ENCODE peak calls at places on chromosomes 4 and X, in four cellular contexts. One of them, this sample, is unnamed.
A peak's percentile ranks its signal among the peaks of the same experiment; 100 is the strongest.

GRCh38 chr4:126583509-126583908 is 1049.2 kb upstream of the INTU start:
- DNase-seq in HepG2: peak; percentile 10
- DNase-seq in H1: no peak
- DNase-seq in K562: no peak
- DNase-seq in this sample: peak; percentile 6

GRCh38 chrX:72121381-72121780 is 10.3 kb downstream of the RTL5 start:
- DNase-seq in HepG2: no peak
- DNase-seq in H1: no peak
- DNase-seq in K562: no peak
- DNase-seq in this sample: peak; percentile 68

GRCh38 chr4:113675731-113676707 is 85.5 kb downstream of the CAMK2D start:
- DNase-seq in K562: no peak
- DNase-seq in HepG2: peak; percentile 21
- DNase-seq in H1: no peak
- DNase-seq in this sample: no peak

GRCh38 chr4:52861879-52862604 is at the start of gene RASL11B:
- DNase-seq in H1: no peak
- DNase-seq in K562: peak; percentile 96
- DNase-seq in HepG2: peak; percentile 20
- DNase-seq in this sample: peak; percentile 78

GRCh38 chr4:21830272-21830671 is 118.3 kb downstream of the KCNIP4 start:
- DNase-seq in H1: no peak
- DNase-seq in HepG2: no peak
- DNase-seq in K562: no peak
- DNase-seq in this sample: peak; percentile 50

GRCh38 chr4:158253350-158253980 is 43.2 kb downstream of the TMEM144 start:
- DNase-seq in H1: no peak
- DNase-seq in K562: no peak
- DNase-seq in HepG2: peak; percentile 53
- DNase-seq in this sample: peak; percentile 71

GRCh38 chr4:38759077-38759789 is 23.6 kb downstream of the TLR10 start:
- DNase-seq in H1: peak; percentile 15
- DNase-seq in HepG2: peak; percentile 39
- DNase-seq in K562: peak; percentile 62
- DNase-seq in this sample: peak; percentile 64

GRCh38 chr4:90995996-90996395 is 868.8 kb downstream of the CCSER1 start:
- DNase-seq in HepG2: no peak
- DNase-seq in K562: no peak
- DNase-seq in H1: no peak
- DNase-seq in this sample: no peak

GRCh38 chr4:19947349-19947748 is 304.4 kb upstream of the SLIT2 start:
- DNase-seq in HepG2: no peak
- DNase-seq in H1: no peak
- DNase-seq in K562: no peak
- DNase-seq in this sample: no peak

GRCh38 chrX:96684339-96685204 is at the start of gene DIAPH2:
- DNase-seq in HepG2: peak; percentile 78
- DNase-seq in K562: no peak
- DNase-seq in H1: peak; percentile 38
- DNase-seq in this sample: peak; percentile 76

GRCh38 chrX:104854790-104855340 is 288.9 kb downstream of the IL1RAPL2 start:
- DNase-seq in H1: no peak
- DNase-seq in K562: no peak
- DNase-seq in HepG2: no peak
- DNase-seq in this sample: no peak

GRCh38 chr4:139853309-139853708 is 187.7 kb downstream of the MGST2 start:
- DNase-seq in HepG2: no peak
- DNase-seq in K562: no peak
- DNase-seq in H1: no peak
- DNase-seq in this sample: no peak

GRCh38 chrX:74023203-74023602 is 280.8 kb upstream of the ZCCHC13 start:
- DNase-seq in K562: no peak
- DNase-seq in HepG2: no peak
- DNase-seq in H1: no peak
- DNase-seq in this sample: no peak

GRCh38 chrX:145821291-145821897 is 3.8 kb downstream of the SLITRK2 start:
- DNase-seq in K562: no peak
- DNase-seq in H1: no peak
- DNase-seq in HepG2: no peak
- DNase-seq in this sample: no peak

DNA sequence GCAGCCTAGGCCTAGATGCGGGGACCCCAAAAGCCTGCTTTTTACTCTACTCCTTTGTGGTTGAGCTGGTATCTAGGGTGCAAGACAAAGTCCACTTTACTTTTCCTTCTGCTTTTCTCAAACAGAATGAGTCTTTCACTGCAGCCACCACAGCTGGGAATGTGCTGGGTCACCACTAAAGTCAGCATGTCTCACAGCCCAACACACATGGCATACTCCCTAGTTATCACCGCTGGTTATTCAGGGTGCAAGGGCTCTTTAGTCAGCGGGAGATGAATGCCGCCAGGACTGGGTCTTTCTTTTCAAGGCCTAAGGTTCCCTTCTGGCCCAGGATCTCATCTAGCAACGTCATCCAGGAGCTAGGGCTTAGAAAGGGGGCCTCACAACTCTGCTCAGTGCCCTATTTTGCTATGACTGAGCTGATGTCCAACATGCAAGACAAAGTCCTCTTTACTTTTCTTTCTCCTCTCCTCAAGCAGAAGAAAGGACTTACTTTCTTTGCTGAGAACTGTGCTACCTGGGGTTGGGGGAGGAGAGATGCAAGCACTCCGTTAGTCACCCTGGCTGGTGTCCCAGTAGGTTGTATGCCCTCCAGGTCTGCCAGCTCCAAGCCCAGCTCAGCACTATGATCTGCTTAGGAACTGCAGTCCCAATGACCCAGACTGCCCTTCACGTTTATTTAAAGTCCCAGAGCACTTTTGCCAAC is 22.9 kb upstream of the STPG2 start:
- DNase-seq in K562: no peak
- DNase-seq in HepG2: no peak
- DNase-seq in H1: no peak
- DNase-seq in this sample: no peak
- TF ChIP-seq MAX in K562: no peak
- TF ChIP-seq MAX in HepG2: no peak
- TF ChIP-seq MAX in H1: no peak
- TF ChIP-seq MAX in this sample: no peak

DNA sequence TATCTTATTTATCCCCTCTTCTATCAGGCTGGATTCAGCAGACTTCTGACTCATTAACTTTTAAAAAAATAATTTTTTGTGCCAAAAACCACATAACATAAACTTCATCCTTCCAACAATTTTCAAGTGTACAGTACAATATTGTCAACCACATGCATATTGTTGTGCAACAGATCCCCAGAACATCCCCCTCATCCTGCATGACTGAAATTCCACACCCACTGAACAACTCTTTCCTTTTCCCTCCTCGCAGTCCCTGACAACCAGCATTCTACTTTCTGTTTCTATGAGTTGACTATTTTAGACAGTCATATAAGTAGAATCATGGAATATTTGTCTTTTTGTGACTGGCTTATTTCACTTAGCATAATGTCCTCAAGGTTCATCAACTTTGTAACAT is 2.2 kb upstream of the MID2 start:
- DNase-seq in H1: no peak
- DNase-seq in K562: no peak
- DNase-seq in HepG2: no peak
- DNase-seq in this sample: peak; percentile 69
- H2AFZ ChIP-seq in H1: no peak overlapping the region
- H2AFZ ChIP-seq in K562: no peak overlapping the region
- H2AFZ ChIP-seq in HepG2: no peak overlapping the region
- H2AFZ ChIP-seq in this sample: no peak overlapping the region

GRCh38 chrX:51334276-51334675 is 1.7 kb downstream of the NUDT10 start:
- DNase-seq in H1: no peak
- DNase-seq in HepG2: no peak
- DNase-seq in K562: no peak
- DNase-seq in this sample: no peak

GRCh38 chrX:51332188-51332942 is at the start of gene NUDT10:
- DNase-seq in H1: peak; percentile 29
- DNase-seq in K562: no peak
- DNase-seq in HepG2: no peak
- DNase-seq in this sample: peak; percentile 16

DNA sequence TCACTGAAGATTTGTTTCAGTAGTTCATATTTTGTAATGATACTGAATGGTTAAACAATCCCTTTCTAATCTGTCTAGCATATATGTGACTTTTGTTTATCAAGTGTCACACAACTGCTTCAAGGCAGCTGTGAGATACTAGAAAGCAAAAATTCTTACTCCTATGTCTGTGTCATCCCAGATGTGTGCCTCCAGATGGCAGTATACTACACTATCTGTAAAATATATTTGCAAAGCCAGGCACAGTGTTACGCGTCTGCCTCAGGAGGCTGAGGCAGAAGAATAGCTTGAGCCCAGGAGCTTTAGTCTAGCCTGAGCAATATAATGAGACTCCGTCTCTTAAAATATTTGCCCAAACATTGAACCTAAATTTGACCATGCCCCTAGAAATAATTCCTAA is 4.0 kb downstream of the NUDT10 start:
- DNase-seq in H1: no peak
- DNase-seq in K562: peak; percentile 27
- DNase-seq in HepG2: peak; percentile 13
- DNase-seq in this sample: peak; percentile 18
- TF ChIP-seq JUN in H1: no peak
- TF ChIP-seq JUN in K562: no peak
- TF ChIP-seq JUN in HepG2: no peak
- TF ChIP-seq JUN in this sample: no peak

DNA sequence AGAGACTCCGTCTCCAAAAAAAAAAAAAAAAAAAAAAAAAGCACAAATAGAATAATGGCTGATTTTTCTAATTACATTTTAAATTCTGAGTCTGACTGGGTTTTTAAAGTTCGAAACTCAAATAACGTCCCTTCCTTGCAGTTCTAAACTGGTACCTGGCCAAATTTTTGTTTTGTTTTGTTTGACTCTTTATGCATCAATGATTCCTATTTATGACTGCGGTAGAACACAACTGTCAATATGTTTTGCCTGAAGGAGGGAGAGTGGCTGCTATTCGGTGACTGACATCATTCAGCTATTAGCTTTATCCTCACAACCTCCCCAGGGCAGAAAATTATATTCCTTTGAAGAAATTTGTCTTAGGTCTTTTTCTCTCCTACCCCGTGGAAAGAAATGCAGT is 62.1 kb downstream of the TMEM150C start:
- DNase-seq in HepG2: no peak
- DNase-seq in K562: no peak
- DNase-seq in H1: no peak
- DNase-seq in this sample: no peak
- TF ChIP-seq MAX in HepG2: no peak
- TF ChIP-seq MAX in K562: no peak
- TF ChIP-seq MAX in H1: no peak
- TF ChIP-seq MAX in this sample: no peak

GRCh38 chr4:128676095-128676494 is 133.4 kb upstream of the JADE1 start:
- DNase-seq in H1: no peak
- DNase-seq in K562: no peak
- DNase-seq in HepG2: no peak
- DNase-seq in this sample: no peak

GRCh38 chr4:128668566-128668965 is 140.9 kb upstream of the JADE1 start:
- DNase-seq in H1: no peak
- DNase-seq in K562: no peak
- DNase-seq in HepG2: no peak
- DNase-seq in this sample: no peak

GRCh38 chr4:128675083-128675482 is 134.4 kb upstream of the JADE1 start:
- DNase-seq in K562: no peak
- DNase-seq in HepG2: no peak
- DNase-seq in H1: no peak
- DNase-seq in this sample: no peak

GRCh38 chr4:128665514-128665913 is 144.0 kb upstream of the JADE1 start:
- DNase-seq in K562: no peak
- DNase-seq in H1: no peak
- DNase-seq in HepG2: no peak
- DNase-seq in this sample: no peak

DNA sequence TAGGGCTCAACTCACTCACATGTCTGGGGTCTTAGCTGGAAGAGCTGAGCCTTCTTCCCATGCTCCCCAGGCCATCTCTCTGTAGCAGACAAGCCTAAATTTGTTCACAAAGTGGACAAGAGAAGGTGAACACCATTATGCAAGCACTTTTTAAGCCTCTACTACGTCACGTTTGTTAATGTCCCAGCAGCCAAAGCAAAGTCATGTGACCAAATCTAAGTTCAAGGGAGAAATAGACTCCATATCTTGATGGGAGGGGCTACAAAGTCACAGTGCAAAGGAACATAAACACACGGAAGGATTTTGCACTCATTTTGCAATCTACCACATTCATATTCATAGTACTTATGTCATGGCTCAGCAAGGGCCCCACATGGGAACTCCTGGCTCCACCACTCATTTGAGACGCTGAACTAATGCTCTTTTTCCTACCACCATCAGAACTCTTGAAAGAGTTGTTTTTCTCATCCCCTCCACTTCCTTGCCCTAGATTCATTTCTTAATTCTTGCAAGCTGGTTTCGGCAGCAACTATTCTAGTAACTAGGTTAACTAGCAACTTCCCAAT is 139.0 kb upstream of the JADE1 start:
- DNase-seq in K562: no peak
- DNase-seq in H1: no peak
- DNase-seq in HepG2: no peak
- DNase-seq in this sample: no peak
- H2AFZ ChIP-seq in K562: peak overlapping the region; percentile 72
- H2AFZ ChIP-seq in H1: no peak overlapping the region
- H2AFZ ChIP-seq in HepG2: no peak overlapping the region
- H2AFZ ChIP-seq in this sample: no peak overlapping the region

DNA sequence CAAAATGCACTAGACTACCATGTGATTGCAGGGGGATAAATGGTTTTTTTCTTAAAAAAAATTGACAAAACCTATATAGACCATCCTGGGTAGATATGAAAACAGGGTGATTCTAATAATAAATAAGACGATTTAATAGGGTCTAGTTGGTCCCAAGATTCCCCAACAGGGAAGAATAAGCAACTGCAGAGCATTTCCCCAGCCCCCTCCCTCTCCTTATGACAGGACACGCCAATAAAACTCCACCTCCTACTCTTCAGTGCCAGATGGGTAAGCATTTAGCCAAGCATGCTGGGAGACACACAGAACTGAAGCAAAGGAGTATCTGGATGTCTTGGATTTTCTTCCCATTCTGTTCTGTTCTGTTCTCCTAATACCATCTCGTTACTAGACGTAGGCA is at the start of gene BRS3:
- DNase-seq in H1: no peak
- DNase-seq in K562: no peak
- DNase-seq in HepG2: no peak
- DNase-seq in this sample: no peak
- TF ChIP-seq JUN in H1: no peak
- TF ChIP-seq JUN in K562: no peak
- TF ChIP-seq JUN in HepG2: no peak
- TF ChIP-seq JUN in this sample: no peak

GRCh38 chrX:1336331-1337143 is at the start of gene IL3RA:
- DNase-seq in K562: no peak
- DNase-seq in HepG2: no peak
- DNase-seq in H1: no peak
- DNase-seq in this sample: peak; percentile 63
- TF ChIP-seq MAX in K562: no peak
- TF ChIP-seq MAX in HepG2: no peak
- TF ChIP-seq MAX in H1: no peak
- TF ChIP-seq MAX in this sample: no peak

GRCh38 chrX:3407785-3408184 is 61.3 kb upstream of the MXRA5 start:
- DNase-seq in HepG2: no peak
- DNase-seq in K562: no peak
- DNase-seq in H1: no peak
- DNase-seq in this sample: no peak

GRCh38 chrX:3403748-3404147 is 57.3 kb upstream of the MXRA5 start:
- DNase-seq in K562: no peak
- DNase-seq in H1: no peak
- DNase-seq in HepG2: no peak
- DNase-seq in this sample: no peak
- H2AFZ ChIP-seq in K562: no peak overlapping the region
- H2AFZ ChIP-seq in H1: no peak overlapping the region
- H2AFZ ChIP-seq in HepG2: no peak overlapping the region
- H2AFZ ChIP-seq in this sample: no peak overlapping the region

This sample was measured in endothelial cell of umbilical vein.